ENCODE peak calls at places on chromosomes 6 and 20, in eight cellular contexts. I is activated gamma-delta T cell, S is NCI-H226, A is left kidney, Z is HS-5, J is memory B cell, C is AG08395, E is mucosa of descending colon. G is an unnamed sample.

GRCh38 chr6:106039836-106040592 is 46.1 kb upstream of the PRDM1 start:
- DNase-seq in Z (no peak), E (no peak), A (no peak), C (no peak), I (no peak), S (peak; percentile 64), J (no peak), G (no peak)

GRCh38 chr6:161639772-161640171 is 365.9 kb upstream of the AGPAT4 start:
- DNase-seq in J (no peak), S (no peak), I (no peak), E (no peak), A (no peak), C (no peak), Z (no peak), G (no peak)

GRCh38 chr20:17571153-17571527 is 1.3 kb downstream of the DSTN start:
- DNase-seq in E (no peak), A (no peak), J (no peak), Z (no peak), I (no peak), S (no peak), C (no peak), G (no peak)

GRCh38 chr6:146905313-146905712 is 298.9 kb upstream of the STXBP5 start:
- DNase-seq in S (peak; percentile 53), E (no peak), I (no peak), A (no peak), C (peak; percentile 65), Z (no peak), J (no peak), G (no peak)

GRCh38 chr6:140535511-140535910 is 1161.1 kb upstream of the CITED2 start:
- DNase-seq in E (no peak), J (no peak), I (no peak), A (no peak), S (no peak), Z (no peak), C (no peak), G (no peak)

GRCh38 chr6:147676468-147676867 is 168.0 kb downstream of the SAMD5 start:
- DNase-seq in I (no peak), J (no peak), A (no peak), S (no peak), Z (no peak), C (no peak), E (no peak), G (no peak)

GRCh38 chr6:44650495-44650894 is 263.0 kb downstream of the CDC5L start:
- DNase-seq in S (no peak), C (no peak), A (no peak), I (no peak), Z (no peak), E (no peak), J (no peak), G (no peak)

GRCh38 chr6:4291453-4292403 is 156.4 kb upstream of the ECI2 start:
- DNase-seq in I (no peak), C (no peak), Z (no peak), J (no peak), A (peak; percentile 14), S (peak; percentile 58), E (no peak), G (no peak)

GRCh38 chr20:10683537-10683936 is 9.7 kb upstream of the JAG1 start:
- DNase-seq in Z (no peak), S (no peak), I (no peak), A (no peak), C (no peak), J (no peak), E (no peak), G (no peak)

GRCh38 chr20:41664584-41664983 is 46.4 kb upstream of the CHD6 start:
- DNase-seq in J (peak; percentile 34), Z (peak; percentile 14), A (peak; percentile 15), I (no peak), E (no peak), S (no peak), C (no peak), G (no peak)

GRCh38 chr20:63547484-63548480 is at the start of gene SRMS:
- DNase-seq in Z (no peak), E (no peak), C (no peak), A (peak; percentile 59), S (no peak), J (no peak), I (no peak), G (no peak)

GRCh38 chr20:62875419-62876355 is 14.1 kb upstream of the TCFL5 start:
- DNase-seq in A (peak; percentile 88), E (peak; percentile 61), C (peak; percentile 90), J (no peak), Z (no peak), S (peak; percentile 87), I (no peak), G (peak; percentile 78)

GRCh38 chr6:44303842-44304241 is 9.3 kb downstream of the AARS2 start:
- DNase-seq in E (no peak), Z (no peak), A (no peak), J (no peak), C (no peak), I (no peak), S (no peak), G (no peak)

GRCh38 chr6:150567360-150567759 is 32.3 kb upstream of the PLEKHG1 start:
- DNase-seq in A (peak; percentile 58), Z (no peak), C (no peak), E (peak; percentile 52), S (no peak), J (no peak), I (no peak), G (no peak)

GRCh38 chr6:138622967-138623366 is 123.7 kb upstream of the NHSL1 start:
- DNase-seq in C (no peak), J (no peak), Z (no peak), A (no peak), E (no peak), S (no peak), I (no peak), G (no peak)

GRCh38 chr20:21289651-21290050 is 13.5 kb upstream of the XRN2 start:
- DNase-seq in Z (peak; percentile 14), S (no peak), A (no peak), I (no peak), C (no peak), J (no peak), E (no peak), G (no peak)

GRCh38 chr6:31765910-31766794 is 3.7 kb downstream of the SAPCD1 start:
- DNase-seq in A (peak; percentile 83), E (no peak), Z (no peak), S (no peak), I (no peak), J (no peak), C (peak; percentile 53), G (no peak)

GRCh38 chr6:354631-355280 is 36.8 kb upstream of the IRF4 start:
- DNase-seq in Z (no peak), E (no peak), A (no peak), S (no peak), C (no peak), I (no peak), J (no peak), G (no peak)

GRCh38 chr6:46684771-46685170 is 2.9 kb upstream of the TDRD6 start:
- DNase-seq in S (peak; percentile 78), I (no peak), Z (peak; percentile 47), J (no peak), A (no peak), C (peak; percentile 13), E (no peak), G (no peak)

GRCh38 chr6:56348578-56348977 is 101.2 kb upstream of the COL21A1 start:
- DNase-seq in S (no peak), A (no peak), Z (no peak), I (no peak), C (no peak), E (no peak), J (no peak), G (no peak)

G was measured in transverse colon.